ENCODE peak calls at places on chromosomes 3 and 15, in five cellular contexts. One of them, this sample, is unnamed.

GRCh38 chr15:77659350-77660321 is 26.9 kb upstream of the LINGO1 start:
- DNase-seq in ELR: peak; percentile 65
- DNase-seq in GM19239: peak; percentile 64
- DNase-seq in anterior cingulate cortex: peak; percentile 18
- DNase-seq in hippocampal formation: peak; percentile 30
- DNase-seq in this sample: no peak

GRCh38 chr3:69665026-69665739 is 74.1 kb upstream of the MITF start:
- DNase-seq in ELR: no peak
- DNase-seq in GM19239: no peak
- DNase-seq in anterior cingulate cortex: no peak
- DNase-seq in hippocampal formation: peak; percentile 4
- DNase-seq in this sample: no peak

GRCh38 chr3:187987919-187988318 is 166.0 kb upstream of the LPP start:
- DNase-seq in ELR: no peak
- DNase-seq in GM19239: no peak
- DNase-seq in anterior cingulate cortex: no peak
- DNase-seq in hippocampal formation: no peak
- DNase-seq in this sample: no peak

GRCh38 chr3:139173372-139174108 is 128.8 kb upstream of the PRR23C start:
- DNase-seq in ELR: peak; percentile 42
- DNase-seq in GM19239: no peak
- DNase-seq in anterior cingulate cortex: peak; percentile 16
- DNase-seq in hippocampal formation: peak; percentile 94
- DNase-seq in this sample: peak; percentile 23

GRCh38 chr3:124419303-124419702 is 310.9 kb upstream of the UMPS start:
- DNase-seq in ELR: no peak
- DNase-seq in GM19239: no peak
- DNase-seq in anterior cingulate cortex: no peak
- DNase-seq in hippocampal formation: no peak
- DNase-seq in this sample: no peak

GRCh38 chr15:93035953-93036810 is 52.8 kb downstream of the RGMA start:
- DNase-seq in ELR: no peak
- DNase-seq in GM19239: peak; percentile 71
- DNase-seq in anterior cingulate cortex: no peak
- DNase-seq in hippocampal formation: no peak
- DNase-seq in this sample: no peak

GRCh38 chr15:91469627-91470567 is 369.8 kb downstream of the SV2B start:
- DNase-seq in ELR: no peak
- DNase-seq in GM19239: no peak
- DNase-seq in anterior cingulate cortex: no peak
- DNase-seq in hippocampal formation: no peak
- DNase-seq in this sample: no peak

GRCh38 chr3:183478501-183478900 is 50.1 kb upstream of the MCF2L2 start:
- DNase-seq in ELR: no peak
- DNase-seq in GM19239: no peak
- DNase-seq in anterior cingulate cortex: no peak
- DNase-seq in hippocampal formation: no peak
- DNase-seq in this sample: no peak

GRCh38 chr3:98521897-98522537 is 685 bp downstream of the CLDND1 start:
- DNase-seq in ELR: peak; percentile 83
- DNase-seq in GM19239: no peak
- DNase-seq in anterior cingulate cortex: no peak
- DNase-seq in hippocampal formation: peak; percentile 57
- DNase-seq in this sample: no peak

GRCh38 chr15:93089855-93090305 is 869 bp upstream of the RGMA start:
- DNase-seq in ELR: no peak
- DNase-seq in GM19239: no peak
- DNase-seq in anterior cingulate cortex: no peak
- DNase-seq in hippocampal formation: no peak
- DNase-seq in this sample: no peak